ENCODE peak calls at places on chromosomes 11 and 22, in ten cellular contexts. One of them, this sample, is unnamed.

GRCh38 chr11:104343578-104343977 is 179.6 kb upstream of the PDGFD start:
- DNase-seq in activated gamma-delta T cell treated with Interleukin-2 at 50 U/mL for 16 hours: no peak
- DNase-seq in RWPE1: peak; percentile 1
- DNase-seq in left cardiac atrium: no peak
- DNase-seq in NCI-H524: no peak
- DNase-seq in psoas muscle: no peak
- DNase-seq in activated T-cell treated with anti-CD3 and anti-CD28 coated beads, Interleukin-2, amount 50 U/mL, for 48 hours: no peak
- DNase-seq in NCI-H748 treated with DMSO at 0.1 percent for 48 hours: peak; percentile 88
- DNase-seq in GM03348: peak; percentile 12
- DNase-seq in NCI-H1105 treated with DMSO at 0.1 percent for 48 hours: peak; percentile 29
- DNase-seq in this sample: no peak

GRCh38 chr11:14583252-14584105 is 60.1 kb upstream of the PDE3B start:
- DNase-seq in activated T-cell treated with anti-CD3 and anti-CD28 coated beads, Interleukin-2, amount 50 U/mL, for 48 hours: no peak
- DNase-seq in left cardiac atrium: peak; percentile 60
- DNase-seq in NCI-H524: peak; percentile 80
- DNase-seq in psoas muscle: no peak
- DNase-seq in GM03348: no peak
- DNase-seq in NCI-H1105 treated with DMSO at 0.1 percent for 48 hours: no peak
- DNase-seq in NCI-H748 treated with DMSO at 0.1 percent for 48 hours: no peak
- DNase-seq in RWPE1: no peak
- DNase-seq in activated gamma-delta T cell treated with Interleukin-2 at 50 U/mL for 16 hours: no peak
- DNase-seq in this sample: no peak

GRCh38 chr11:8354622-8355417 is 91.1 kb upstream of the LMO1 start:
- DNase-seq in RWPE1: no peak
- DNase-seq in GM03348: no peak
- DNase-seq in psoas muscle: peak; percentile 8
- DNase-seq in activated gamma-delta T cell treated with Interleukin-2 at 50 U/mL for 16 hours: no peak
- DNase-seq in NCI-H524: peak; percentile 77
- DNase-seq in NCI-H748 treated with DMSO at 0.1 percent for 48 hours: peak; percentile 13
- DNase-seq in NCI-H1105 treated with DMSO at 0.1 percent for 48 hours: peak; percentile 94
- DNase-seq in activated T-cell treated with anti-CD3 and anti-CD28 coated beads, Interleukin-2, amount 50 U/mL, for 48 hours: no peak
- DNase-seq in left cardiac atrium: no peak
- DNase-seq in this sample: no peak

GRCh38 chr11:35045219-35045819 is 93.7 kb upstream of the CD44 start:
- DNase-seq in GM03348: no peak
- DNase-seq in NCI-H748 treated with DMSO at 0.1 percent for 48 hours: peak; percentile 75
- DNase-seq in NCI-H1105 treated with DMSO at 0.1 percent for 48 hours: no peak
- DNase-seq in NCI-H524: no peak
- DNase-seq in activated gamma-delta T cell treated with Interleukin-2 at 50 U/mL for 16 hours: peak; percentile 72
- DNase-seq in psoas muscle: no peak
- DNase-seq in left cardiac atrium: no peak
- DNase-seq in activated T-cell treated with anti-CD3 and anti-CD28 coated beads, Interleukin-2, amount 50 U/mL, for 48 hours: peak; percentile 58
- DNase-seq in RWPE1: no peak
- DNase-seq in this sample: no peak

GRCh38 chr11:44614281-44614680 is 48.8 kb downstream of the CD82 start:
- DNase-seq in GM03348: no peak
- DNase-seq in NCI-H1105 treated with DMSO at 0.1 percent for 48 hours: no peak
- DNase-seq in activated gamma-delta T cell treated with Interleukin-2 at 50 U/mL for 16 hours: no peak
- DNase-seq in RWPE1: no peak
- DNase-seq in psoas muscle: peak; percentile 26
- DNase-seq in NCI-H524: no peak
- DNase-seq in activated T-cell treated with anti-CD3 and anti-CD28 coated beads, Interleukin-2, amount 50 U/mL, for 48 hours: no peak
- DNase-seq in left cardiac atrium: peak; percentile 14
- DNase-seq in NCI-H748 treated with DMSO at 0.1 percent for 48 hours: no peak
- DNase-seq in this sample: no peak

GRCh38 chr11:130616578-130616977 is 168.1 kb downstream of the ADAMTS15 start:
- DNase-seq in left cardiac atrium: no peak
- DNase-seq in psoas muscle: no peak
- DNase-seq in activated gamma-delta T cell treated with Interleukin-2 at 50 U/mL for 16 hours: no peak
- DNase-seq in GM03348: no peak
- DNase-seq in NCI-H524: no peak
- DNase-seq in NCI-H1105 treated with DMSO at 0.1 percent for 48 hours: no peak
- DNase-seq in NCI-H748 treated with DMSO at 0.1 percent for 48 hours: no peak
- DNase-seq in RWPE1: no peak
- DNase-seq in activated T-cell treated with anti-CD3 and anti-CD28 coated beads, Interleukin-2, amount 50 U/mL, for 48 hours: no peak
- DNase-seq in this sample: no peak

GRCh38 chr22:50498322-50498861 is 9.1 kb downstream of the LMF2 start:
- DNase-seq in activated T-cell treated with anti-CD3 and anti-CD28 coated beads, Interleukin-2, amount 50 U/mL, for 48 hours: peak; percentile 80
- DNase-seq in NCI-H748 treated with DMSO at 0.1 percent for 48 hours: peak; percentile 78
- DNase-seq in left cardiac atrium: peak; percentile 63
- DNase-seq in NCI-H524: peak; percentile 36
- DNase-seq in NCI-H1105 treated with DMSO at 0.1 percent for 48 hours: peak; percentile 75
- DNase-seq in activated gamma-delta T cell treated with Interleukin-2 at 50 U/mL for 16 hours: peak; percentile 69
- DNase-seq in RWPE1: no peak
- DNase-seq in psoas muscle: no peak
- DNase-seq in GM03348: peak; percentile 72
- DNase-seq in this sample: no peak

GRCh38 chr11:125257185-125257584 is 92.6 kb downstream of the PKNOX2 start:
- DNase-seq in psoas muscle: no peak
- DNase-seq in RWPE1: no peak
- DNase-seq in left cardiac atrium: no peak
- DNase-seq in NCI-H748 treated with DMSO at 0.1 percent for 48 hours: no peak
- DNase-seq in activated T-cell treated with anti-CD3 and anti-CD28 coated beads, Interleukin-2, amount 50 U/mL, for 48 hours: no peak
- DNase-seq in NCI-H524: no peak
- DNase-seq in NCI-H1105 treated with DMSO at 0.1 percent for 48 hours: no peak
- DNase-seq in activated gamma-delta T cell treated with Interleukin-2 at 50 U/mL for 16 hours: no peak
- DNase-seq in GM03348: no peak
- DNase-seq in this sample: no peak

GRCh38 chr11:64489831-64490441 is 101.1 kb upstream of the SLC22A12 start:
- DNase-seq in activated T-cell treated with anti-CD3 and anti-CD28 coated beads, Interleukin-2, amount 50 U/mL, for 48 hours: peak; percentile 63
- DNase-seq in NCI-H524: peak; percentile 44
- DNase-seq in NCI-H748 treated with DMSO at 0.1 percent for 48 hours: peak; percentile 46
- DNase-seq in psoas muscle: peak; percentile 66
- DNase-seq in RWPE1: peak; percentile 72
- DNase-seq in GM03348: peak; percentile 72
- DNase-seq in NCI-H1105 treated with DMSO at 0.1 percent for 48 hours: peak; percentile 67
- DNase-seq in activated gamma-delta T cell treated with Interleukin-2 at 50 U/mL for 16 hours: peak; percentile 26
- DNase-seq in left cardiac atrium: peak; percentile 42
- DNase-seq in this sample: peak; percentile 69

GRCh38 chr11:9596926-9597325 is 23.5 kb downstream of the WEE1 start:
- DNase-seq in RWPE1: no peak
- DNase-seq in psoas muscle: no peak
- DNase-seq in activated T-cell treated with anti-CD3 and anti-CD28 coated beads, Interleukin-2, amount 50 U/mL, for 48 hours: no peak
- DNase-seq in NCI-H1105 treated with DMSO at 0.1 percent for 48 hours: no peak
- DNase-seq in GM03348: no peak
- DNase-seq in NCI-H748 treated with DMSO at 0.1 percent for 48 hours: no peak
- DNase-seq in activated gamma-delta T cell treated with Interleukin-2 at 50 U/mL for 16 hours: no peak
- DNase-seq in NCI-H524: no peak
- DNase-seq in left cardiac atrium: no peak
- DNase-seq in this sample: no peak

GRCh38 chr11:126140932-126141291 is 70.5 kb downstream of the RPUSD4 start:
- DNase-seq in RWPE1: no peak
- DNase-seq in activated T-cell treated with anti-CD3 and anti-CD28 coated beads, Interleukin-2, amount 50 U/mL, for 48 hours: no peak
- DNase-seq in NCI-H1105 treated with DMSO at 0.1 percent for 48 hours: peak; percentile 87
- DNase-seq in NCI-H748 treated with DMSO at 0.1 percent for 48 hours: no peak
- DNase-seq in left cardiac atrium: peak; percentile 42
- DNase-seq in NCI-H524: no peak
- DNase-seq in activated gamma-delta T cell treated with Interleukin-2 at 50 U/mL for 16 hours: no peak
- DNase-seq in psoas muscle: peak; percentile 66
- DNase-seq in GM03348: peak; percentile 71
- DNase-seq in this sample: peak; percentile 94

GRCh38 chr22:20957691-20958440 is 9.2 kb upstream of the AIFM3 start:
- DNase-seq in activated T-cell treated with anti-CD3 and anti-CD28 coated beads, Interleukin-2, amount 50 U/mL, for 48 hours: no peak
- DNase-seq in activated gamma-delta T cell treated with Interleukin-2 at 50 U/mL for 16 hours: no peak
- DNase-seq in RWPE1: no peak
- DNase-seq in left cardiac atrium: no peak
- DNase-seq in NCI-H1105 treated with DMSO at 0.1 percent for 48 hours: no peak
- DNase-seq in GM03348: peak; percentile 69
- DNase-seq in NCI-H748 treated with DMSO at 0.1 percent for 48 hours: no peak
- DNase-seq in psoas muscle: peak; percentile 66
- DNase-seq in NCI-H524: peak; percentile 21
- DNase-seq in this sample: no peak

GRCh38 chr11:79438631-79439429 is 2.0 kb downstream of the TENM4 start:
- DNase-seq in activated T-cell treated with anti-CD3 and anti-CD28 coated beads, Interleukin-2, amount 50 U/mL, for 48 hours: no peak
- DNase-seq in NCI-H524: peak; percentile 20
- DNase-seq in psoas muscle: peak; percentile 48
- DNase-seq in left cardiac atrium: no peak
- DNase-seq in NCI-H748 treated with DMSO at 0.1 percent for 48 hours: peak; percentile 44
- DNase-seq in RWPE1: peak; percentile 60
- DNase-seq in NCI-H1105 treated with DMSO at 0.1 percent for 48 hours: peak; percentile 63
- DNase-seq in GM03348: peak; percentile 60
- DNase-seq in activated gamma-delta T cell treated with Interleukin-2 at 50 U/mL for 16 hours: no peak
- DNase-seq in this sample: peak; percentile 74

GRCh38 chr11:33256031-33256807 is 962 bp upstream of the HIPK3 start:
- DNase-seq in NCI-H524: peak; percentile 20
- DNase-seq in left cardiac atrium: no peak
- DNase-seq in activated gamma-delta T cell treated with Interleukin-2 at 50 U/mL for 16 hours: no peak
- DNase-seq in activated T-cell treated with anti-CD3 and anti-CD28 coated beads, Interleukin-2, amount 50 U/mL, for 48 hours: no peak
- DNase-seq in GM03348: peak; percentile 17
- DNase-seq in NCI-H748 treated with DMSO at 0.1 percent for 48 hours: peak; percentile 21
- DNase-seq in RWPE1: peak; percentile 13
- DNase-seq in NCI-H1105 treated with DMSO at 0.1 percent for 48 hours: no peak
- DNase-seq in psoas muscle: no peak
- DNase-seq in this sample: no peak

GRCh38 chr22:20086101-20086599 is 6.1 kb downstream of the DGCR8 start:
- DNase-seq in NCI-H1105 treated with DMSO at 0.1 percent for 48 hours: no peak
- DNase-seq in NCI-H524: no peak
- DNase-seq in activated T-cell treated with anti-CD3 and anti-CD28 coated beads, Interleukin-2, amount 50 U/mL, for 48 hours: no peak
- DNase-seq in NCI-H748 treated with DMSO at 0.1 percent for 48 hours: no peak
- DNase-seq in psoas muscle: no peak
- DNase-seq in RWPE1: no peak
- DNase-seq in left cardiac atrium: no peak
- DNase-seq in GM03348: no peak
- DNase-seq in activated gamma-delta T cell treated with Interleukin-2 at 50 U/mL for 16 hours: no peak
- DNase-seq in this sample: no peak

GRCh38 chr22:22210375-22210774 is 34.2 kb upstream of the VPREB1 start:
- DNase-seq in GM03348: peak; percentile 26
- DNase-seq in psoas muscle: no peak
- DNase-seq in NCI-H1105 treated with DMSO at 0.1 percent for 48 hours: no peak
- DNase-seq in left cardiac atrium: no peak
- DNase-seq in activated T-cell treated with anti-CD3 and anti-CD28 coated beads, Interleukin-2, amount 50 U/mL, for 48 hours: peak; percentile 78
- DNase-seq in activated gamma-delta T cell treated with Interleukin-2 at 50 U/mL for 16 hours: peak; percentile 17
- DNase-seq in NCI-H748 treated with DMSO at 0.1 percent for 48 hours: no peak
- DNase-seq in NCI-H524: no peak
- DNase-seq in RWPE1: peak; percentile 73
- DNase-seq in this sample: no peak

GRCh38 chr11:67437082-67437821 is at the start of gene PTPRCAP:
- DNase-seq in NCI-H524: no peak
- DNase-seq in activated gamma-delta T cell treated with Interleukin-2 at 50 U/mL for 16 hours: peak; percentile 87
- DNase-seq in RWPE1: no peak
- DNase-seq in activated T-cell treated with anti-CD3 and anti-CD28 coated beads, Interleukin-2, amount 50 U/mL, for 48 hours: peak; percentile 79
- DNase-seq in NCI-H748 treated with DMSO at 0.1 percent for 48 hours: no peak
- DNase-seq in NCI-H1105 treated with DMSO at 0.1 percent for 48 hours: no peak
- DNase-seq in GM03348: no peak
- DNase-seq in left cardiac atrium: peak; percentile 41
- DNase-seq in psoas muscle: peak; percentile 55
- DNase-seq in this sample: no peak

GRCh38 chr11:119532551-119532950 is 109.6 kb upstream of the THY1 start:
- DNase-seq in GM03348: no peak
- DNase-seq in activated T-cell treated with anti-CD3 and anti-CD28 coated beads, Interleukin-2, amount 50 U/mL, for 48 hours: no peak
- DNase-seq in left cardiac atrium: no peak
- DNase-seq in activated gamma-delta T cell treated with Interleukin-2 at 50 U/mL for 16 hours: no peak
- DNase-seq in NCI-H524: no peak
- DNase-seq in NCI-H1105 treated with DMSO at 0.1 percent for 48 hours: no peak
- DNase-seq in psoas muscle: no peak
- DNase-seq in NCI-H748 treated with DMSO at 0.1 percent for 48 hours: no peak
- DNase-seq in RWPE1: no peak
- DNase-seq in this sample: peak; percentile 55

GRCh38 chr11:123594188-123594901 is 60.1 kb downstream of the SCN3B start:
- DNase-seq in GM03348: peak; percentile 30
- DNase-seq in psoas muscle: peak; percentile 16
- DNase-seq in NCI-H748 treated with DMSO at 0.1 percent for 48 hours: no peak
- DNase-seq in NCI-H1105 treated with DMSO at 0.1 percent for 48 hours: no peak
- DNase-seq in activated T-cell treated with anti-CD3 and anti-CD28 coated beads, Interleukin-2, amount 50 U/mL, for 48 hours: no peak
- DNase-seq in activated gamma-delta T cell treated with Interleukin-2 at 50 U/mL for 16 hours: no peak
- DNase-seq in RWPE1: no peak
- DNase-seq in NCI-H524: no peak
- DNase-seq in left cardiac atrium: no peak
- DNase-seq in this sample: no peak

GRCh38 chr11:23021287-23021863 is 161.1 kb upstream of the CCDC179 start:
- DNase-seq in RWPE1: peak; percentile 55
- DNase-seq in NCI-H1105 treated with DMSO at 0.1 percent for 48 hours: peak; percentile 28
- DNase-seq in activated T-cell treated with anti-CD3 and anti-CD28 coated beads, Interleukin-2, amount 50 U/mL, for 48 hours: no peak
- DNase-seq in NCI-H748 treated with DMSO at 0.1 percent for 48 hours: no peak
- DNase-seq in psoas muscle: no peak
- DNase-seq in activated gamma-delta T cell treated with Interleukin-2 at 50 U/mL for 16 hours: no peak
- DNase-seq in left cardiac atrium: no peak
- DNase-seq in NCI-H524: peak; percentile 0
- DNase-seq in GM03348: peak; percentile 69
- DNase-seq in this sample: no peak

GRCh38 chr11:132334769-132335280 is 964.4 kb downstream of the NTM start:
- DNase-seq in GM03348: no peak
- DNase-seq in left cardiac atrium: no peak
- DNase-seq in NCI-H524: no peak
- DNase-seq in NCI-H1105 treated with DMSO at 0.1 percent for 48 hours: no peak
- DNase-seq in psoas muscle: no peak
- DNase-seq in RWPE1: no peak
- DNase-seq in activated gamma-delta T cell treated with Interleukin-2 at 50 U/mL for 16 hours: no peak
- DNase-seq in NCI-H748 treated with DMSO at 0.1 percent for 48 hours: no peak
- DNase-seq in activated T-cell treated with anti-CD3 and anti-CD28 coated beads, Interleukin-2, amount 50 U/mL, for 48 hours: no peak
- DNase-seq in this sample: no peak